ENCODE peak calls at places on chromosomes 5 and 9, in ten cellular contexts. G is Peyer's patch, D is GM12864, B is choroid plexus epithelial cell, O is bronchial epithelial cell, V is cardiac muscle cell, R is spleen, S is HFF-Myc, P is fibroblast of pulmonary artery, C is gastrocnemius medialis. X is an unnamed sample.

GRCh38 chr9:72788966-72789365 is 163.9 kb downstream of the ALDH1A1 start:
- DNase-seq in G (no peak), D (no peak), B (no peak), O (no peak), V (no peak), R (no peak), S (no peak), P (no peak), C (no peak), X (no peak)

GRCh38 chr5:83564069-83564749 is 92.7 kb downstream of the VCAN start:
- DNase-seq in G (no peak), D (no peak), B (peak), O (peak), V (peak), R (no peak), S (no peak), P (peak), C (no peak), X (no peak)

GRCh38 chr5:1445313-1445894 is at the start of gene SLC6A3:
- DNase-seq in G (peak), D (no peak), B (peak), O (no peak), V (peak), R (no peak), S (no peak), P (peak), C (no peak), X (peak)

GRCh38 chr9:28946648-28947047 is 1373.4 kb upstream of the C9orf72 start:
- DNase-seq in G (no peak), D (no peak), B (no peak), O (peak), V (no peak), R (no peak), S (no peak), P (no peak), C (no peak), X (no peak)

GRCh38 chr9:128881627-128881883 is 195 bp downstream of the KYAT1 start:
- DNase-seq in G (no peak), D (no peak), B (peak), O (no peak), V (no peak), R (no peak), S (no peak), P (no peak), C (no peak), X (no peak)

GRCh38 chr5:67588389-67588788 is 391.8 kb upstream of the CD180 start:
- DNase-seq in G (no peak), D (no peak), B (peak), O (no peak), V (no peak), R (no peak), S (no peak), P (no peak), C (no peak), X (no peak)

GRCh38 chr9:8282555-8282954 is 483.0 kb upstream of the DMAC1 start:
- DNase-seq in G (no peak), D (no peak), B (no peak), O (no peak), V (no peak), R (no peak), S (no peak), P (no peak), C (no peak), X (no peak)

GRCh38 chr5:125750538-125751186 is 672.5 kb upstream of the GRAMD2B start:
- DNase-seq in G (no peak), D (no peak), B (peak), O (peak), V (no peak), R (no peak), S (no peak), P (no peak), C (no peak), X (no peak)

GRCh38 chr5:179271821-179272325 is 73.4 kb downstream of the ADAMTS2 start:
- DNase-seq in G (peak), D (no peak), B (no peak), O (no peak), V (no peak), R (peak), S (no peak), P (no peak), C (no peak), X (no peak)

GRCh38 chr5:74767579-74767913 is 497 bp downstream of the NSA2 start:
- DNase-seq in G (no peak), D (no peak), B (peak), O (peak), V (peak), R (no peak), S (no peak), P (peak), C (no peak), X (no peak)

GRCh38 chr9:111632051-111632450 is 917 bp downstream of the DNAJC25 start:
- DNase-seq in G (no peak), D (no peak), B (peak), O (peak), V (no peak), R (no peak), S (no peak), P (no peak), C (no peak), X (no peak)

GRCh38 chr5:6193315-6193714 is 185.0 kb downstream of the MED10 start:
- DNase-seq in G (no peak), D (no peak), B (no peak), O (no peak), V (no peak), R (no peak), S (no peak), P (no peak), C (no peak), X (no peak)

GRCh38 chr5:174719211-174719610 is 5.2 kb upstream of the MSX2 start:
- DNase-seq in G (no peak), D (no peak), B (no peak), O (no peak), V (no peak), R (no peak), S (no peak), P (no peak), C (no peak), X (no peak)

GRCh38 chr5:139453683-139454567 is 8.6 kb downstream of the ECSCR start:
- DNase-seq in G (no peak), D (no peak), B (no peak), O (no peak), V (no peak), R (no peak), S (no peak), P (no peak), C (no peak), X (no peak)

GRCh38 chr9:99690573-99690972 is 131.1 kb upstream of the NR4A3 start:
- DNase-seq in G (no peak), D (no peak), B (no peak), O (no peak), V (no peak), R (no peak), S (no peak), P (no peak), C (no peak), X (no peak)

GRCh38 chr9:133769511-133770075 is 31.4 kb upstream of the SARDH start:
- DNase-seq in G (no peak), D (no peak), B (no peak), O (no peak), V (no peak), R (peak), S (no peak), P (no peak), C (no peak), X (peak)

GRCh38 chr5:175671013-175671412 is 13.1 kb downstream of the HRH2 start:
- DNase-seq in G (no peak), D (no peak), B (no peak), O (no peak), V (peak), R (no peak), S (no peak), P (no peak), C (no peak), X (peak)

GRCh38 chr5:168314735-168315411 is 23.4 kb downstream of the WWC1 start:
- DNase-seq in G (peak), D (no peak), B (peak), O (peak), V (no peak), R (peak), S (peak), P (peak), C (no peak), X (peak)

GRCh38 chr5:109922396-109922995 is 232.8 kb downstream of the MAN2A1 start:
- DNase-seq in G (no peak), D (no peak), B (no peak), O (no peak), V (no peak), R (no peak), S (no peak), P (no peak), C (no peak), X (no peak)

GRCh38 chr5:178490935-178491632 is 99.1 kb downstream of the COL23A1 start:
- DNase-seq in G (no peak), D (no peak), B (no peak), O (no peak), V (no peak), R (no peak), S (no peak), P (no peak), C (no peak), X (no peak)

GRCh38 chr9:14379280-14379679 is 65.3 kb upstream of the NFIB start:
- DNase-seq in G (no peak), D (no peak), B (no peak), O (no peak), V (no peak), R (no peak), S (no peak), P (no peak), C (no peak), X (no peak)

GRCh38 chr5:109146611-109147010 is 263.2 kb downstream of the PJA2 start:
- DNase-seq in G (no peak), D (no peak), B (peak), O (no peak), V (no peak), R (no peak), S (no peak), P (no peak), C (no peak), X (no peak)

GRCh38 chr5:93407470-93407869 is 173.5 kb downstream of the NR2F1-AS1 start:
- DNase-seq in G (no peak), D (no peak), B (no peak), O (no peak), V (no peak), R (no peak), S (no peak), P (no peak), C (no peak), X (no peak)

GRCh38 chr9:3894764-3895163 is 369.0 kb upstream of the RFX3 start:
- DNase-seq in G (no peak), D (no peak), B (peak), O (no peak), V (no peak), R (no peak), S (no peak), P (peak), C (no peak), X (no peak)

GRCh38 chr9:89137548-89138462 is 40.8 kb downstream of the SHC3 start:
- DNase-seq in G (peak), D (no peak), B (peak), O (peak), V (no peak), R (no peak), S (peak), P (peak), C (peak), X (no peak)

GRCh38 chr9:113012492-113012891 is 500 bp upstream of the ZNF883 start:
- DNase-seq in G (no peak), D (no peak), B (peak), O (no peak), V (no peak), R (no peak), S (no peak), P (no peak), C (no peak), X (no peak)

GRCh38 chr5:5416733-5417132 is 5.7 kb upstream of the ICE1 start:
- DNase-seq in G (no peak), D (no peak), B (no peak), O (no peak), V (no peak), R (no peak), S (no peak), P (no peak), C (no peak), X (no peak)

GRCh38 chr9:38334234-38334633 is 58.3 kb upstream of the ALDH1B1 start:
- DNase-seq in G (no peak), D (no peak), B (no peak), O (no peak), V (peak), R (no peak), S (no peak), P (no peak), C (no peak), X (peak)

GRCh38 chr9:38142201-38142600 is 73.2 kb upstream of the SHB start:
- DNase-seq in G (no peak), D (no peak), B (peak), O (peak), V (no peak), R (no peak), S (no peak), P (no peak), C (no peak), X (no peak)

GRCh38 chr9:114433086-114433485 is 45.3 kb upstream of the AKNA start:
- DNase-seq in G (no peak), D (no peak), B (no peak), O (no peak), V (no peak), R (no peak), S (no peak), P (no peak), C (no peak), X (no peak)

GRCh38 chr5:67942451-67942830 is 273.1 kb upstream of the PIK3R1 start:
- DNase-seq in G (no peak), D (no peak), B (no peak), O (peak), V (no peak), R (no peak), S (no peak), P (no peak), C (no peak), X (no peak)

GRCh38 chr9:130156672-130157071 is 15.5 kb upstream of the NCS1 start:
- DNase-seq in G (no peak), D (no peak), B (no peak), O (no peak), V (no peak), R (no peak), S (no peak), P (no peak), C (no peak), X (peak)

GRCh38 chr5:120443607-120444006 is 20.5 kb upstream of the PRR16 start:
- DNase-seq in G (no peak), D (no peak), B (no peak), O (no peak), V (no peak), R (no peak), S (no peak), P (no peak), C (no peak), X (no peak)

GRCh38 chr9:113476511-113476916 is 13.0 kb downstream of the RGS3 start:
- DNase-seq in G (no peak), D (no peak), B (no peak), O (no peak), V (no peak), R (no peak), S (no peak), P (no peak), C (no peak), X (peak)

GRCh38 chr5:73436535-73437125 is 11.9 kb downstream of the FOXD1 start:
- DNase-seq in G (no peak), D (no peak), B (peak), O (no peak), V (no peak), R (no peak), S (no peak), P (no peak), C (no peak), X (no peak)

GRCh38 chr5:73280386-73280785 is 107.4 kb downstream of the TMEM174 start:
- DNase-seq in G (no peak), D (no peak), B (no peak), O (no peak), V (no peak), R (no peak), S (no peak), P (no peak), C (no peak), X (no peak)

GRCh38 chr5:110681109-110681508 is 45.4 kb downstream of the TMEM232 start:
- DNase-seq in G (no peak), D (no peak), B (no peak), O (no peak), V (no peak), R (no peak), S (no peak), P (no peak), C (no peak), X (no peak)

GRCh38 chr5:172953776-172954189 is 5.4 kb upstream of the RPL26L1 start:
- DNase-seq in G (no peak), D (no peak), B (peak), O (peak), V (no peak), R (no peak), S (no peak), P (peak), C (no peak), X (no peak)

GRCh38 chr5:172956936-172957335 is 2.3 kb upstream of the RPL26L1 start:
- DNase-seq in G (no peak), D (no peak), B (no peak), O (no peak), V (no peak), R (no peak), S (no peak), P (no peak), C (no peak), X (no peak)

GRCh38 chr5:172956228-172956627 is 3.0 kb upstream of the RPL26L1 start:
- DNase-seq in G (no peak), D (no peak), B (no peak), O (no peak), V (no peak), R (no peak), S (no peak), P (no peak), C (no peak), X (no peak)

GRCh38 chr5:172954277-172954676 is 4.9 kb upstream of the RPL26L1 start:
- DNase-seq in G (no peak), D (no peak), B (no peak), O (no peak), V (no peak), R (peak), S (no peak), P (no peak), C (no peak), X (no peak)

DNA sequence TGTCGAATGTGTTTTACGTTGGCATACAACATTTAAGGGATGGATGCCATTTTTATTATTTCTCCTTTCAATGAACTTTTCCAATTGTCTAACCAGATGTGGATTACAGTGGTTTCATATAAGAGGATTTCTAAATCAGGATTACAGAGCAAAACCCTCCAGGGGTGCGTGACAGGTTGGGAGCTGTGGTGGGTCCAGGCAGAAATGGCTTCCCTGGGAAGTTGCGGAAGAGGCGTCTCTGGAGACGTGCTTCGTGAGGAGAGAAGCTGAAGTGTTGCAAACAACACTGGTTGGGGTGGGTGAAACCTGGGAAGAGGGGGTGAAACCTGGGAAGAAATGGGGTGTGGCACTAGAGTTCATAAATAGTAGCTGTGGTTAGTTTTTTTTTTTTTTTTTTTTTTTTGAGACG is 4.5 kb upstream of the RPL26L1 start:
- DNase-seq in G (no peak), D (no peak), B (no peak), O (no peak), V (no peak), R (no peak), S (no peak), P (no peak), C (no peak), X (no peak)
- H3K4me3 ChIP-seq in G (no peak), D (no peak), B (no peak), O (no peak), V (no peak), R (no peak), S (no peak), P (no peak), C (no peak), X (no peak)

GRCh38 chr5:141100243-141100805 is at the start of gene PCDHB3:
- DNase-seq in G (no peak), D (no peak), B (peak), O (peak), V (no peak), R (no peak), S (peak), P (peak), C (no peak), X (no peak)
- TF ChIP-seq CTCF in G (no peak), D (peak), B (peak), O (peak), V (no peak), R (peak), S (peak), P (no peak), C (no peak), X (no peak)

DNA sequence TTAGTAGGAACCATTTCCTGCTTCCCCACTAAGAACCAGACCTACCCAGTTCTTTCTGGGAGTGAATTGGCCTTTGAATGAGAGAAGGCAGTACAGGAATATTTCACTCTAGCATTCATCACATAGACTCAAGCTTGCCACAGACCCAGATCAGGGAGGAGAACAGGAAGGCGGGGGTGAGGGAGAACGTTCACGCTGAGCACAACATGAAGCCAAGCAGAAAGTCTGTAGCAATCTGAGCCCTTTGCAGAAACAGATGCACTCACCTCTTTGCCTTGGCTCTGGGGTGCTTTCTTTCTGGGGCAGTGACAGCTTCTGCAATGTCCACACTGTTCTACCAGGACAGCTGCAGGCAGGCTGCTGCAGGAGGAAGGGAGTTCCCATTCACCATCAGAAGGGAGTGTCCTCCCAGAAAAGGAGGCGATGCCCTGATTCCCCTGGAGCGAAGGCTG is 11.5 kb upstream of the FGF1 start:
- DNase-seq in G (no peak), D (no peak), B (peak), O (no peak), V (no peak), R (no peak), S (no peak), P (peak), C (peak), X (no peak)
- H3K4me3 ChIP-seq in G (no peak), D (no peak), B (no peak), O (no peak), V (no peak), R (no peak), S (no peak), P (no peak), C (no peak), X (no peak)

GRCh38 chr9:82492274-82492673 is 503.7 kb downstream of the SPATA31D1 start:
- DNase-seq in G (no peak), D (no peak), B (peak), O (no peak), V (no peak), R (no peak), S (no peak), P (no peak), C (no peak), X (no peak)
- TF ChIP-seq CTCF in G (no peak), D (no peak), B (peak), O (peak), V (no peak), R (no peak), S (no peak), P (no peak), C (no peak), X (no peak)

GRCh38 chr5:119340597-119341218 is 15.1 kb upstream of the TNFAIP8 start:
- DNase-seq in G (peak), D (peak), B (no peak), O (no peak), V (no peak), R (peak), S (no peak), P (no peak), C (no peak), X (no peak)
- H3K4me3 ChIP-seq in G (no peak), D (peak), B (no peak), O (no peak), V (no peak), R (no peak), S (no peak), P (no peak), C (no peak), X (no peak)

DNA sequence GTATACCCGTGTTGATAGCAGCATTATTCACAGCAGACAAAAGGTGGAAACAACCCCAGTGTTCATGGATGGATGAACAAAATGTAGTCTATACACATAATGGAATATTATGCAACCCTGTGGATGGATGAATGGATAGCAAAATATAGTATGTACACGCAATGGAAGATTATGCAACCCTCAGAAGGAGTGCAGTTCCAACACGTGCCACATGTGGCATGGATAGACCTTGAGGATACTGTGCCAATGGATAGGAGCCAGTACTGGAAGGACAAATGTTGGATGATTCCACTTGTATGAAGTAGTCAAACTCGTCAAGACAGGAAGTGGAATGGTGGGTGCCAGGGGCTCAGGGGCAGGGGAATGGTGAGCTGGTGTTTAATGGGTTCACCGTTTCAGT is 44.9 kb downstream of the PLEKHG4B start:
- DNase-seq in G (no peak), D (no peak), B (no peak), O (peak), V (no peak), R (no peak), S (no peak), P (no peak), C (no peak), X (no peak)
- TF ChIP-seq CTCF in G (no peak), D (peak), B (no peak), O (peak), V (no peak), R (no peak), S (no peak), P (no peak), C (no peak), X (no peak)

GRCh38 chr5:154610321-154611154 is 132.5 kb upstream of the HAND1 start:
- DNase-seq in G (peak), D (peak), B (peak), O (peak), V (peak), R (peak), S (peak), P (peak), C (peak), X (peak)
- H3K4me3 ChIP-seq in G (peak), D (peak), B (peak), O (peak), V (peak), R (peak), S (peak), P (peak), C (peak), X (peak)